ENCODE peak calls at places on chromosomes 11 and 22, in nine cellular contexts. X is H1, M is GM12878, R is K562, A is SK-N-SH, D is HCT116, U is HepG2, E is A549, K is NB4. F is an unnamed sample.

GRCh38 chr11:2206291-2206690 is 34.7 kb upstream of the TH start:
- DNase-seq in E (no peak), M (no peak), D (no peak), A (no peak), U (no peak), R (no peak), K (no peak), X (peak), F (no peak)

GRCh38 chr11:7307836-7308235 is 56.1 kb downstream of the SYT9 start:
- DNase-seq in D (no peak), X (no peak), M (peak), U (no peak), K (no peak), A (no peak), E (no peak), R (no peak), F (no peak)

GRCh38 chr11:9462806-9463537 is 2.2 kb downstream of the ZNF143 start:
- DNase-seq in K (peak), A (no peak), X (no peak), U (peak), M (peak), R (no peak), D (no peak), E (no peak), F (no peak)

GRCh38 chr22:49623715-49624114 is 204.0 kb downstream of the BRD1 start:
- DNase-seq in M (no peak), R (no peak), E (no peak), U (no peak), A (no peak), K (no peak), X (no peak), D (no peak), F (no peak)

GRCh38 chr22:39748877-39749276 is 144.7 kb downstream of the ENTHD1 start:
- DNase-seq in K (no peak), R (no peak), D (no peak), X (no peak), E (no peak), A (no peak), M (no peak), U (no peak), F (no peak)

GRCh38 chr11:66150140-66150539 is 80.1 kb downstream of the PACS1 start:
- DNase-seq in D (no peak), K (no peak), M (no peak), U (no peak), A (no peak), X (no peak), R (no peak), E (no peak), F (no peak)

GRCh38 chr22:17969732-17970131 is 54.6 kb downstream of the MICAL3 start:
- DNase-seq in A (no peak), R (no peak), K (no peak), E (peak), D (no peak), M (no peak), X (no peak), U (no peak), F (peak)

GRCh38 chr11:34114471-34114870 is 9.0 kb downstream of the NAT10 start:
- DNase-seq in E (no peak), R (no peak), A (no peak), M (no peak), K (no peak), U (no peak), X (no peak), D (no peak), F (no peak)

GRCh38 chr11:75589933-75590332 is 27.9 kb downstream of the SERPINH1 start:
- DNase-seq in A (no peak), M (no peak), X (no peak), R (peak), D (no peak), U (no peak), K (no peak), E (no peak), F (no peak)

GRCh38 chr11:72306186-72306585 is 62.2 kb upstream of the PHOX2A start:
- DNase-seq in A (no peak), X (no peak), U (no peak), M (no peak), K (no peak), E (no peak), R (no peak), D (no peak), F (no peak)

GRCh38 chr11:82843057-82843795 is 57.0 kb downstream of the PRCP start:
- DNase-seq in K (no peak), U (no peak), D (no peak), R (no peak), E (no peak), A (no peak), X (no peak), M (no peak), F (no peak)

GRCh38 chr11:64644348-64645242 is 53.6 kb downstream of the SLC22A12 start:
- DNase-seq in A (peak), X (peak), K (peak), D (no peak), R (peak), M (no peak), E (peak), U (no peak), F (no peak)

GRCh38 chr22:37273846-37274225 is 8.5 kb upstream of the CYTH4 start:
- DNase-seq in U (no peak), D (no peak), X (no peak), R (no peak), K (no peak), A (no peak), M (no peak), E (no peak), F (no peak)

GRCh38 chr11:34356576-34356917 is 1.3 kb downstream of the ABTB2 start:
- DNase-seq in A (no peak), K (peak), M (no peak), D (no peak), U (no peak), E (no peak), R (no peak), X (no peak), F (peak)

GRCh38 chr22:40415531-40416266 is 45.3 kb downstream of the SGSM3 start:
- DNase-seq in M (no peak), K (peak), A (no peak), U (no peak), E (no peak), R (no peak), X (no peak), D (no peak), F (peak)

GRCh38 chr22:35350539-35351503 is 30.1 kb upstream of the HMOX1 start:
- DNase-seq in M (peak), R (peak), X (peak), D (peak), K (peak), E (peak), A (peak), U (peak), F (peak)

GRCh38 chr11:13183094-13183825 is 94.3 kb upstream of the BMAL1 start:
- DNase-seq in M (no peak), U (peak), E (peak), K (peak), X (no peak), R (no peak), A (peak), D (no peak), F (peak)

DNA sequence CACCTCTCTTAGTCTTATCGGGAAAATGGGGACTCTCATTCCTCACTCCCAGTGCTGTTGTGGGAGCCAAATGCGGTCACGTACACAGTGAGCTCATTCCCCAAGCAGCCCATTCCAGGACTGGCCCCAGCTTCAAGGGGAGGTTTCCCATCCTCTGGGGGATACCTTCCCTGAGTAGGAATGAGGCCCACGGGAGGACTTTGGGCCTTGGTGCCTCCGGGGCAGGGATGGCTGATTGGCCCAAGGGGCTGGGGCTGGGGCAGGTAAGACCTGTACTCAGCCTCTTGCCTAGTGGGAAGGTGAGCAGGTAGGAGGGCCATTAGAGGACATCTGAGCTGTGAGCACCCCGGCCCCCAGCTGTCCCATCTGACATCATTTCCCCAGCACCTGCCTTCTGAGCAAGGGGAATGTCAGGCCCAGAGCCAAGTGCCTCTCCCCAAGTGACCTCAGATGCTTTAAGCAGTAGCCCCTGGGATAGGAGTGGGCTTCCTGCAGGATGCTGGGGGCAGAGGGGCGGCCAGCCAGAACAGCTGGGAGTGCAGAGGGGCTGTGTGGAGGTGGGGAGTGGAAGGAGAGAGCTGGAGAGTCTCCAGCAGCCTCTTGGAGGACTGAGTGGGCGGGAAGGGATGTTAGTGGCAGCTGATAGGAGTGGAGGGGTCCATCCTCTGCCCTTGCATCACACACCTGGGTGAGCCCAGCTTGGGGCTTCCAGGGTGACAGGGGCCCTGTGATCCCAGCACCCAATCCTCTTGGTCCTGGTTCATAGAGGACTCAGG is 58.4 kb downstream of the CD82 start:
- DNase-seq in D (no peak), X (peak), R (no peak), K (no peak), A (no peak), M (no peak), E (no peak), U (no peak), F (peak)
- TF ChIP-seq MAX in D (no peak), X (no peak), R (no peak), K (no peak), A (no peak), M (no peak), E (no peak), U (no peak), F (no peak)

DNA sequence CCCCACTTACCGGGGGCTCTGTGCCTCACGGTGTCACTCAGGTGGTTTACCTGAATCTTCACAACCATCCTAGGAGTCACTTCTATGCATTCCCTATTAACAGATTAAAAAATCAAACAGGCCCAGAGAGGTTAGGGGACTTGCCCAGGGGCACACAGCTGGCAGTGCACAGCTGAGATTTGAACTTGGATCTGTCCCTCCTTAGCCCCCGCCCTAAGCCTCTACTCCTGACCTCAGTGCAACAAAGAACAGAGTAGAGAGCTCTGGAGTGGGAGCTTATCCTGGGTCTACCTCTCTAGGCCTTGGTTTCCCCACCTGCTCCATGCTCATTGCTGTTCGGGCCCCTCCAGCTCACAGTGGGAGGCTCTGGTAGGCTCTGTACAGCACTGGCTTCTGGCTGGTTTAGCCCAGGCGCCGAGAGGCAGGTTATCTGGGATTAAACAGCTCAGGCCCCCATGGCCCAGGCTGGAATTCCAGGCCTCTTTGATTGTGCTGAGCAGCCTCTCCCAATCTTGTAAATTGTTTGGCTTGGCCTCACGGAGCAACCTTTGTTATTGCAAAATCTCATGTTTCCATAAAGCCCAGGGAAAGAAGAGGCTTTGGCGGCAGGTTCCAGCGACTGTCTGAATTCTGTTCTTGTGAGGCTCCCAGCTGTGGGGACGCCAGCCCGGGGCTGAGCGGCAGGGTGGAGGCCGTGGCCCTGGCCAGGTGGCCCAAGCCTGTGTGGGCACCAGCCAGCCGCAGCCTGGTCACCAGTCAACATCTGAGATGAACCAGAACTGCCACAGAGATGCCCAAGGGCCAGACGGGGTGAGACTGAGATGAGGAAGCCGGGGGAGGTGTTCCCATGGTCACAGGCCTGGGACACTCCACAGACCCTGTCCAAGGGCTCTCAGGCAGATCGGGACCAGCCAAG is 28.9 kb upstream of the SHISAL1 start:
- DNase-seq in A (peak), E (no peak), U (no peak), K (no peak), R (no peak), X (no peak), D (no peak), M (no peak), F (no peak)
- TF ChIP-seq MAX in A (no peak), E (no peak), U (no peak), K (no peak), R (no peak), X (no peak), D (no peak), M (no peak), F (no peak)

GRCh38 chr11:12094872-12095800 is 15.3 kb upstream of the MICAL2 start:
- DNase-seq in D (no peak), U (no peak), R (peak), E (no peak), M (no peak), A (no peak), K (no peak), X (no peak), F (peak)
- TF ChIP-seq MAX in D (no peak), U (no peak), R (no peak), E (no peak), M (no peak), A (no peak), K (no peak), X (no peak), F (no peak)

DNA sequence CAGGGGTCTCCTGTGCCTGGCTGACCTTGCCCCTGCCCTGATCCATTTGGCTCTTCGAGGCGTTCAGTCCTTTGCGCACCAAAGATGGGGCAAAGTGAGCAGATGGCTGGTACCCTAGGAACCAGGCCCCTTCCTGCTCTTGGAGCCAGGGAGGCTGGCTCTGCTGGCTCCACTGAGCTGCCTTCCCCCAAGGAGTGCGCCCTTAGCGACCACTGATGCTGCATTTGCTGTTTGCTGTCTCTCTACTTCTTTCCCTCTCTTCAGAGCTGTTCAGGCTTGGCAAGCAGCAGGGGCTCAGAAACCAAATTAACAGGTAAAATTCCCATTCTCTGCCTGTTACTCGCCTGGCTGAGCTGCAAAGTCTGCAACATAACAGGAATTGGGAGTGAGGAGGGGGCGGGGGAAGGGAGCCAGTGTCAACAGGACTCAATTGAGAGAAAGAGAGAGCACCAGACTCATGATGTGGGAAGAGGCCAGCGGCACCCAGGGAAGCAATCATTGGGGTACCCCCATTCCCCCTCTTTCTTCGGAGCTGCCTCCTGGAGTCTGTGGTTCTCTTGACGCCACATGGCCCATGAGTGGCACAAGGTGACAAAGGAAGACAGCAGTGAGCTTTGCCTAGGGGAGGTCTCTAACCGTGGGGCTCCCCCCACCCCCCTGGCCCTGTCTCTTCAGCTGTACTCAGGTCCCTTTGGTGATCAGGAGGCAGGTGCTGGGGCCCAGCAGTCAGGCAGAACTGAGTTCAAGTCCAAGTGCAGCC is 102.3 kb downstream of the TP53I11 start:
- DNase-seq in E (no peak), A (no peak), R (no peak), U (no peak), M (no peak), X (no peak), K (no peak), D (no peak), F (no peak)
- TF ChIP-seq MAX in E (no peak), A (no peak), R (no peak), U (no peak), M (no peak), X (no peak), K (no peak), D (no peak), F (no peak)

DNA sequence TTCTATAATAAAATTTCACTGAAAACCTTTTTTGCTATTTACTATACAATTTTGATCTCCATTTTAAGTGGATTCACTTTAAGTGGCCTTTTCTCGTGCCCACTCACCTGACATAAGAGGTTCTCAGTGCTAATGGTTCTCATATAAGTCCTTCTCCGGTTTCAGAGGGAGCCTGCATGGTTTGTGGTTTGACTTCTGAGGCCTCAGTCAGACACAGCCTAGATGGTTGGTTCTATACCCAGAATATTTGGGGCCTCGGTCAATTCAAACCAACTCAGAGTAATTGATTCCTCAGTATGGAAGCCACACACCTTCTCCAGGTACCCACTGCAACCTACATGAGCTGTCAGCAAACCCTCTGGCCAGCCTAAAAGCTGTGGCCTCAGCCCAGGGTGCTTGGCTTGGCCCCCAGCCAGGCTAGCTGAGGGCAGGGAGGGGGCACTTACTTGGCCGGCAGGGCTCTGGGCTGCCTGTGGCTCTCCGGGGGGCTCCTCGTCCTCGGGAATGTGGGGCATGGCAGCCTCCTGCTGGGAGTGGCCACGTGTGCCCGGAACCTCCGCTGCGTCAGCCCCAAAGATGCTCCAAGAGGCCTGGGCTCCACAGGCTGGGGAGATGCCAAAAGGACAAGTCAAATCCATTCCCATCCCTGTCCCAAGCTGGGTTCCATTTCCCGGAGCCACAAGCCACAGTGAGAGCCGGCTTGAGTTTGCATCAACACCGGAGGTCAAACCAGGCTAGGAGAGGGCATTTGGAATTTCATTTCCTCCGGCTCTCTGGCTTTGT is 41.8 kb downstream of the IRAG1 start:
- DNase-seq in K (no peak), A (no peak), M (no peak), D (peak), X (no peak), E (no peak), U (no peak), R (no peak), F (no peak)
- TF ChIP-seq MAX in K (no peak), A (no peak), M (no peak), D (no peak), X (no peak), E (no peak), U (no peak), R (no peak), F (no peak)

DNA sequence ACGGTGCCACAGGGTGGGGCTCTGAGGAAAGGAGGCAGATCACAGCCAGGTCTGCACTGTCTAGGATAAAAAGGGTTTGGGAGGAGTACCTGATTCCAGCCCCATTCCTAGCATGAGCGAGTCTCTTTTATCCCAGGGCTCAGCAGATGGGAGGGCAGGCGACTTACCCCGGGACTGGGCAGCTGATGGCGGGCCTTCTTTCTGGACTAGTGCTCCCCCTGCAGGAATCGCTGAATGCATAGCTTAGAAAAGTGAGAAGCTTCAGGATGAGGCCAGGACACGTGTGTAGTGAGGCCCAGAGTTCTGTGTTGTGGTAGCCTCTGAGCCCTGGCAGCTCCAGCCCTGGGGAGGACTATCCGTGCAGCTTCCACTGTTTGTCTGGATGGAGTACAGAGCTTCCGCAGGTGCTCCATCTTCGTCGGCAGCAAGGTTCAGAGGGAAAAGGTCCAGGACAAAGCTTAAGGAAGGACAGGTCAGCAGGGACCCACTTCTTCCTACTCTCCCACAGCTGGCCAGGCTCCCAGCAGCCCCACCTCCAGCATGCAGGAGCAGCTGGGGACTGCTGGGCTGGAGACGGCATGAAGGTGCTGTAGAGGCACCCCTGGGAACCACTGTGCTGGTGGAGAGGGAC is 30.4 kb downstream of the COMMD9 start:
- DNase-seq in X (peak), D (peak), U (peak), K (peak), R (peak), A (peak), M (no peak), E (peak), F (peak)
- TF ChIP-seq MAX in X (peak), D (peak), U (no peak), K (no peak), R (no peak), A (peak), M (no peak), E (peak), F (no peak)

F was measured in endothelial cell of umbilical vein.